ENCODE peak calls at places on chromosomes 12 and 14, in ten cellular contexts. N is DMS153; O is substantia nigra; R is stimulated activated CD8-positive, alpha-beta memory T cell treated with anti-CD3 and anti-CD28 coated beads, Interleukin-7, amount 100 ng/mL, for 24 hours; U is nephron progenitor cell; P is fibroblast of gingiva; X is HT-29; T is GM23248; C is NCI-H1436 treated with DMSO at 0.1 percent for 48 hours; B is sigmoid colon. W is an unnamed sample.

GRCh38 chr12:45615268-45615667 is 114.2 kb upstream of the ARID2 start:
- DNase-seq in U (no peak), C (no peak), X (peak), N (peak), T (peak), R (no peak), O (no peak), B (no peak), P (peak), W (no peak)

GRCh38 chr12:28973491-28973890 is 175.6 kb upstream of the FAR2 start:
- DNase-seq in R (no peak), N (no peak), B (no peak), X (no peak), U (no peak), O (no peak), C (no peak), P (peak), T (no peak), W (no peak)

GRCh38 chr12:107435520-107435919 is 250.1 kb upstream of the PWP1 start:
- DNase-seq in P (no peak), X (no peak), C (no peak), T (peak), U (no peak), N (no peak), O (no peak), R (no peak), B (no peak), W (no peak)

GRCh38 chr12:11797317-11797913 is 147.9 kb downstream of the ETV6 start:
- DNase-seq in O (no peak), U (no peak), R (no peak), X (peak), N (no peak), T (peak), C (no peak), P (peak), B (no peak), W (no peak)

GRCh38 chr12:128617304-128617833 is 206.4 kb downstream of the SLC15A4 start:
- DNase-seq in P (no peak), C (no peak), U (no peak), O (no peak), B (no peak), N (peak), T (no peak), X (no peak), R (no peak), W (no peak)

GRCh38 chr14:73467377-73467776 is 9.0 kb upstream of the NUMB start:
- DNase-seq in N (no peak), T (peak), U (no peak), C (no peak), B (no peak), R (peak), X (no peak), P (no peak), O (no peak), W (no peak)

GRCh38 chr12:132266802-132267201 is 62.6 kb downstream of the GALNT9 start:
- DNase-seq in P (no peak), C (no peak), R (no peak), B (no peak), T (no peak), X (no peak), O (no peak), U (no peak), N (no peak), W (no peak)

GRCh38 chr12:25686351-25686750 is 133.3 kb upstream of the LMNTD1 start:
- DNase-seq in B (peak), C (no peak), O (no peak), P (no peak), T (no peak), R (no peak), X (no peak), U (no peak), N (no peak), W (no peak)

GRCh38 chr12:132783917-132784531 is 22.4 kb upstream of the ANKLE2 start:
- DNase-seq in B (no peak), R (no peak), C (no peak), N (no peak), P (no peak), T (no peak), O (peak), U (no peak), X (no peak), W (no peak)

GRCh38 chr12:72570601-72571000 is 298.4 kb downstream of the TRHDE start:
- DNase-seq in U (peak), X (peak), R (no peak), B (no peak), C (no peak), O (no peak), P (no peak), N (no peak), T (no peak), W (no peak)

GRCh38 chr12:113238309-113238708 is 17.0 kb downstream of the TPCN1 start:
- DNase-seq in O (no peak), U (no peak), P (no peak), R (no peak), N (no peak), T (no peak), X (no peak), B (no peak), C (no peak), W (no peak)

GRCh38 chr12:52896190-52897100 is 8.4 kb downstream of the KRT8 start:
- DNase-seq in X (peak), N (no peak), O (no peak), T (peak), C (no peak), P (no peak), R (no peak), U (no peak), B (no peak), W (no peak)

GRCh38 chr12:70040141-70040540 is 203.1 kb upstream of the CNOT2 start:
- DNase-seq in T (peak), O (no peak), B (no peak), C (no peak), R (no peak), P (no peak), N (no peak), X (no peak), U (no peak), W (no peak)

GRCh38 chr12:31724597-31724996 is 4.2 kb downstream of the AMN1 start:
- DNase-seq in U (no peak), T (no peak), N (no peak), B (no peak), R (no peak), P (no peak), C (no peak), X (no peak), O (no peak), W (no peak)

GRCh38 chr14:61965030-61965745 is 203.0 kb downstream of the SNAPC1 start:
- DNase-seq in C (no peak), P (peak), O (no peak), X (no peak), R (no peak), N (no peak), B (no peak), U (no peak), T (peak), W (no peak)